ENCODE peak calls at places on chromosomes 3 and 15, in eight cellular contexts. T is AG08396; U is NCI-H748 treated with DMSO at 0.1 percent for 48 hours; H is SK-N-MC; Q is nucleus accumbens; V is stimulated activated CD8-positive, alpha-beta memory T cell treated with anti-CD3 and anti-CD28 coated beads, Interleukin-2, amount 100 ng/mL, for 48 hours; L is NCI-H69; O is psoas muscle. F is an unnamed sample.

GRCh38 chr3:34015204-34016142 is 217.0 kb downstream of the PDCD6IP start:
- DNase-seq in T (no peak), U (no peak), H (no peak), O (no peak), L (peak; percentile 22), Q (no peak), V (no peak), F (no peak)

GRCh38 chr3:5568451-5568850 is 380.9 kb downstream of the EDEM1 start:
- DNase-seq in U (no peak), O (no peak), H (no peak), L (peak; percentile 41), V (no peak), T (no peak), Q (no peak), F (no peak)

GRCh38 chr3:183560607-183561006 is 5.1 kb upstream of the KLHL6 start:
- DNase-seq in V (no peak), T (no peak), L (peak; percentile 27), O (no peak), U (no peak), Q (no peak), H (no peak), F (no peak)

GRCh38 chr3:180828001-180828720 is 84.3 kb upstream of the FXR1 start:
- DNase-seq in L (no peak), U (no peak), O (no peak), V (no peak), Q (no peak), T (no peak), H (no peak), F (no peak)

GRCh38 chr3:76570436-76571057 is 469.4 kb upstream of the ROBO2 start:
- DNase-seq in V (no peak), H (no peak), Q (no peak), T (peak; percentile 6), O (no peak), U (no peak), L (peak; percentile 24), F (no peak)

GRCh38 chr3:63343674-63344073 is 65.6 kb downstream of the SYNPR start:
- DNase-seq in T (peak; percentile 55), H (peak; percentile 92), V (peak; percentile 20), Q (peak; percentile 15), U (peak; percentile 86), L (peak; percentile 97), O (peak; percentile 69), F (peak; percentile 71)

GRCh38 chr3:14451844-14452533 is 49.6 kb downstream of the SLC6A6 start:
- DNase-seq in T (peak; percentile 81), V (no peak), L (peak; percentile 50), U (no peak), Q (no peak), O (peak; percentile 82), H (no peak), F (peak; percentile 69)

GRCh38 chr3:835096-835495 is 257.7 kb upstream of the CNTN6 start:
- DNase-seq in O (no peak), U (no peak), T (no peak), L (no peak), V (no peak), Q (no peak), H (no peak), F (no peak)

GRCh38 chr15:50227076-50227475 is 38.5 kb downstream of the HDC start:
- DNase-seq in O (no peak), Q (no peak), T (peak; percentile 70), H (no peak), U (no peak), V (no peak), L (no peak), F (no peak)

GRCh38 chr15:100111103-100112060 is 230.4 kb downstream of the ADAMTS17 start:
- DNase-seq in O (peak; percentile 62), T (peak; percentile 78), H (no peak), U (no peak), L (no peak), V (peak; percentile 24), Q (no peak), F (peak; percentile 73)

GRCh38 chr15:84572231-84572630 is 28.6 kb upstream of the ZSCAN2 start:
- DNase-seq in H (no peak), T (no peak), Q (no peak), U (no peak), O (no peak), V (no peak), L (no peak), F (no peak)

GRCh38 chr3:156304406-156304805 is 184.0 kb downstream of the KCNAB1 start:
- DNase-seq in O (no peak), L (no peak), V (no peak), T (peak; percentile 47), Q (no peak), H (no peak), U (no peak), F (no peak)

GRCh38 chr15:75842722-75843617 is at the start of gene UBE2Q2:
- DNase-seq in U (peak; percentile 12), Q (peak; percentile 37), O (peak; percentile 82), H (no peak), L (peak; percentile 83), V (peak; percentile 56), T (peak; percentile 86), F (peak; percentile 89)

GRCh38 chr3:172291650-172292049 is 156.6 kb downstream of the GHSR start:
- DNase-seq in Q (no peak), T (no peak), U (no peak), L (no peak), V (no peak), O (no peak), H (no peak), F (no peak)

GRCh38 chr3:123292321-123293310 is 90.9 kb downstream of the SEC22A start:
- DNase-seq in L (peak; percentile 65), H (no peak), U (no peak), T (no peak), Q (no peak), V (no peak), O (no peak), F (no peak)

GRCh38 chr3:34132069-34132677 is 333.7 kb downstream of the PDCD6IP start:
- DNase-seq in U (no peak), V (no peak), L (peak; percentile 34), H (no peak), O (no peak), Q (no peak), T (no peak), F (peak; percentile 59)